ENCODE peak calls at places on chromosomes 5 and 9, in ten cellular contexts. One of them, this sample, is unnamed.

GRCh38 chr5:141512390-141513020 is 23.6 kb downstream of the PCDHGC5 start:
- DNase-seq in breast epithelium: peak
- DNase-seq in HCT116: peak
- DNase-seq in fibroblast of mammary gland: peak
- DNase-seq in brain microvascular endothelial cell: peak
- DNase-seq in tibial artery: peak
- DNase-seq in AG04450: no peak
- DNase-seq in adrenal gland: peak
- DNase-seq in heart right ventricle: peak
- DNase-seq in NB4: peak
- DNase-seq in this sample: peak

GRCh38 chr9:133944746-133945135 is 47.4 kb downstream of the VAV2 start:
- DNase-seq in breast epithelium: no peak
- DNase-seq in HCT116: no peak
- DNase-seq in fibroblast of mammary gland: peak
- DNase-seq in brain microvascular endothelial cell: peak
- DNase-seq in tibial artery: no peak
- DNase-seq in AG04450: no peak
- DNase-seq in adrenal gland: peak
- DNase-seq in heart right ventricle: no peak
- DNase-seq in NB4: no peak
- DNase-seq in this sample: no peak

GRCh38 chr9:38316166-38316765 is 76.2 kb upstream of the ALDH1B1 start:
- DNase-seq in breast epithelium: no peak
- DNase-seq in HCT116: no peak
- DNase-seq in fibroblast of mammary gland: no peak
- DNase-seq in brain microvascular endothelial cell: no peak
- DNase-seq in tibial artery: no peak
- DNase-seq in AG04450: no peak
- DNase-seq in adrenal gland: no peak
- DNase-seq in heart right ventricle: no peak
- DNase-seq in NB4: no peak
- DNase-seq in this sample: no peak

GRCh38 chr5:125835293-125836172 is 587.7 kb upstream of the GRAMD2B start:
- DNase-seq in breast epithelium: no peak
- DNase-seq in HCT116: peak
- DNase-seq in fibroblast of mammary gland: peak
- DNase-seq in brain microvascular endothelial cell: peak
- DNase-seq in tibial artery: no peak
- DNase-seq in AG04450: peak
- DNase-seq in adrenal gland: peak
- DNase-seq in heart right ventricle: peak
- DNase-seq in NB4: peak
- DNase-seq in this sample: no peak

GRCh38 chr5:147901555-147901954 is 4.8 kb downstream of the C5orf46 start:
- DNase-seq in breast epithelium: no peak
- DNase-seq in HCT116: no peak
- DNase-seq in fibroblast of mammary gland: peak
- DNase-seq in brain microvascular endothelial cell: peak
- DNase-seq in tibial artery: peak
- DNase-seq in AG04450: no peak
- DNase-seq in adrenal gland: no peak
- DNase-seq in heart right ventricle: no peak
- DNase-seq in NB4: no peak
- DNase-seq in this sample: peak

GRCh38 chr5:16673241-16673998 is 56.6 kb upstream of the RETREG1 start:
- DNase-seq in breast epithelium: no peak
- DNase-seq in HCT116: no peak
- DNase-seq in fibroblast of mammary gland: no peak
- DNase-seq in brain microvascular endothelial cell: no peak
- DNase-seq in tibial artery: no peak
- DNase-seq in AG04450: no peak
- DNase-seq in adrenal gland: no peak
- DNase-seq in heart right ventricle: no peak
- DNase-seq in NB4: no peak
- DNase-seq in this sample: no peak

GRCh38 chr9:70418822-70419545 is 4.5 kb upstream of the KLF9 start:
- DNase-seq in breast epithelium: peak
- DNase-seq in HCT116: peak
- DNase-seq in fibroblast of mammary gland: peak
- DNase-seq in brain microvascular endothelial cell: peak
- DNase-seq in tibial artery: peak
- DNase-seq in AG04450: peak
- DNase-seq in adrenal gland: peak
- DNase-seq in heart right ventricle: peak
- DNase-seq in NB4: peak
- DNase-seq in this sample: peak

GRCh38 chr5:97840643-97841042 is 657.6 kb upstream of the RIOK2 start:
- DNase-seq in breast epithelium: no peak
- DNase-seq in HCT116: no peak
- DNase-seq in fibroblast of mammary gland: peak
- DNase-seq in brain microvascular endothelial cell: peak
- DNase-seq in tibial artery: no peak
- DNase-seq in AG04450: no peak
- DNase-seq in adrenal gland: no peak
- DNase-seq in heart right ventricle: no peak
- DNase-seq in NB4: no peak
- DNase-seq in this sample: peak

GRCh38 chr5:180364306-180364856 is 11.2 kb upstream of the GFPT2 start:
- DNase-seq in breast epithelium: no peak
- DNase-seq in HCT116: no peak
- DNase-seq in fibroblast of mammary gland: no peak
- DNase-seq in brain microvascular endothelial cell: no peak
- DNase-seq in tibial artery: no peak
- DNase-seq in AG04450: no peak
- DNase-seq in adrenal gland: no peak
- DNase-seq in heart right ventricle: no peak
- DNase-seq in NB4: peak
- DNase-seq in this sample: no peak

GRCh38 chr9:18720691-18721090 is 246.7 kb downstream of the ADAMTSL1 start:
- DNase-seq in breast epithelium: no peak
- DNase-seq in HCT116: no peak
- DNase-seq in fibroblast of mammary gland: peak
- DNase-seq in brain microvascular endothelial cell: no peak
- DNase-seq in tibial artery: no peak
- DNase-seq in AG04450: no peak
- DNase-seq in adrenal gland: peak
- DNase-seq in heart right ventricle: no peak
- DNase-seq in NB4: no peak
- DNase-seq in this sample: peak

GRCh38 chr5:140608730-140609520 is 24.1 kb downstream of the CD14 start:
- DNase-seq in breast epithelium: no peak
- DNase-seq in HCT116: no peak
- DNase-seq in fibroblast of mammary gland: no peak
- DNase-seq in brain microvascular endothelial cell: no peak
- DNase-seq in tibial artery: no peak
- DNase-seq in AG04450: no peak
- DNase-seq in adrenal gland: peak
- DNase-seq in heart right ventricle: peak
- DNase-seq in NB4: peak
- DNase-seq in this sample: peak

GRCh38 chr9:129341197-129341990 is 163.3 kb upstream of the IER5L start:
- DNase-seq in breast epithelium: no peak
- DNase-seq in HCT116: no peak
- DNase-seq in fibroblast of mammary gland: no peak
- DNase-seq in brain microvascular endothelial cell: no peak
- DNase-seq in tibial artery: no peak
- DNase-seq in AG04450: no peak
- DNase-seq in adrenal gland: no peak
- DNase-seq in heart right ventricle: no peak
- DNase-seq in NB4: no peak
- DNase-seq in this sample: no peak

GRCh38 chr5:1492757-1493156 is 31.0 kb downstream of the LPCAT1 start:
- DNase-seq in breast epithelium: no peak
- DNase-seq in HCT116: no peak
- DNase-seq in fibroblast of mammary gland: no peak
- DNase-seq in brain microvascular endothelial cell: no peak
- DNase-seq in tibial artery: no peak
- DNase-seq in AG04450: no peak
- DNase-seq in adrenal gland: no peak
- DNase-seq in heart right ventricle: no peak
- DNase-seq in NB4: peak
- DNase-seq in this sample: no peak

GRCh38 chr5:137621861-137622823 is 113.7 kb downstream of the KLHL3 start:
- DNase-seq in breast epithelium: no peak
- DNase-seq in HCT116: no peak
- DNase-seq in fibroblast of mammary gland: peak
- DNase-seq in brain microvascular endothelial cell: peak
- DNase-seq in tibial artery: peak
- DNase-seq in AG04450: no peak
- DNase-seq in adrenal gland: peak
- DNase-seq in heart right ventricle: peak
- DNase-seq in NB4: no peak
- DNase-seq in this sample: peak
- H3K4me3 ChIP-seq in breast epithelium: no peak
- H3K4me3 ChIP-seq in HCT116: no peak
- H3K4me3 ChIP-seq in fibroblast of mammary gland: no peak
- H3K4me3 ChIP-seq in brain microvascular endothelial cell: no peak
- H3K4me3 ChIP-seq in tibial artery: no peak
- H3K4me3 ChIP-seq in AG04450: no peak
- H3K4me3 ChIP-seq in adrenal gland: no peak
- H3K4me3 ChIP-seq in heart right ventricle: no peak
- H3K4me3 ChIP-seq in NB4: no peak
- H3K4me3 ChIP-seq in this sample: no peak

DNA sequence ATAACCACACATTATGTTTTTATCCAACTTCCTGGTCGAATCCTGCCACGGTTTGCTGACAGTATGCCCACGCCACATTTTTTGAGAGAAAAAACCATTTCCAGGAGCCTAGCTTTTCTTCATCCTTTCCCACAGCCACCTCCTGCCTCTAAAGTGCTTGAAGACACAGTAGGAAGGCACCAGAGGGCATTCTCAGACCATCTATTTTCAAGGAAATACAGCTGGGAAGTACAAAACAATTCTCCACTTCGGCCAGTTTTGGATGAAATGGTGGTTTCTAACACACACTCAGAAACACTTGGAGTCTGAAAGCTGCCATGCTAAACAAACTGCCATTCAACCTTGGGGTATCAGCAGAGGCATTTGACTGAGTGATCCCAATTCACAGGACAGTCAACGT is 86.3 kb upstream of the RPS23 start:
- DNase-seq in breast epithelium: no peak
- DNase-seq in HCT116: no peak
- DNase-seq in fibroblast of mammary gland: peak
- DNase-seq in brain microvascular endothelial cell: peak
- DNase-seq in tibial artery: no peak
- DNase-seq in AG04450: no peak
- DNase-seq in adrenal gland: no peak
- DNase-seq in heart right ventricle: peak
- DNase-seq in NB4: no peak
- DNase-seq in this sample: peak
- TF ChIP-seq CTCF in breast epithelium: no peak
- TF ChIP-seq CTCF in HCT116: peak
- TF ChIP-seq CTCF in fibroblast of mammary gland: peak
- TF ChIP-seq CTCF in brain microvascular endothelial cell: peak
- TF ChIP-seq CTCF in tibial artery: peak
- TF ChIP-seq CTCF in AG04450: peak
- TF ChIP-seq CTCF in adrenal gland: peak
- TF ChIP-seq CTCF in heart right ventricle: peak
- TF ChIP-seq CTCF in NB4: no peak
- TF ChIP-seq CTCF in this sample: peak

GRCh38 chr5:150781706-150782614 is 3.4 kb downstream of the SMIM3 start:
- DNase-seq in breast epithelium: no peak
- DNase-seq in HCT116: no peak
- DNase-seq in fibroblast of mammary gland: peak
- DNase-seq in brain microvascular endothelial cell: peak
- DNase-seq in tibial artery: peak
- DNase-seq in AG04450: peak
- DNase-seq in adrenal gland: peak
- DNase-seq in heart right ventricle: peak
- DNase-seq in NB4: peak
- DNase-seq in this sample: peak
- H3K4me3 ChIP-seq in breast epithelium: peak
- H3K4me3 ChIP-seq in HCT116: no peak
- H3K4me3 ChIP-seq in fibroblast of mammary gland: peak
- H3K4me3 ChIP-seq in brain microvascular endothelial cell: peak
- H3K4me3 ChIP-seq in tibial artery: no peak
- H3K4me3 ChIP-seq in AG04450: peak
- H3K4me3 ChIP-seq in adrenal gland: no peak
- H3K4me3 ChIP-seq in heart right ventricle: peak
- H3K4me3 ChIP-seq in NB4: peak
- H3K4me3 ChIP-seq in this sample: peak

DNA sequence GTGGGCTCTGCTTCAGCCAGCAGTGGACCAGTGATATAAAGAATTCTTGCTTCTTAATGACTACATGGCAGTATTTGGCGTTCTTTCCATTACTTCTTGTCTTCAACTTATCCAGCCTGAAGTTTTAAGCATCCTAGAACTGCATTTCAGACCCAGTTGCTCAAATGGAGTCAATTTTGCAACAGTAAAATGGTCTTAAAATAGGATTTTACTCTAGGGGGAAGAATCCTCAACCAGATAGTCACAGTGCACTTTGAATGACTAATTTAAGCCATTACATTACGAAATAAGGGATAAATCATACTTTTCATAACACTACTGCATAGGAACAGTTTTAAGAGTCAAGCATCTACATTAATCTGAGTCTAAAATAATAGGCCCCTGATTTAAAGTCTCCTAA is 1.5 kb upstream of the SMARCA2 start:
- DNase-seq in breast epithelium: no peak
- DNase-seq in HCT116: no peak
- DNase-seq in fibroblast of mammary gland: peak
- DNase-seq in brain microvascular endothelial cell: no peak
- DNase-seq in tibial artery: no peak
- DNase-seq in AG04450: no peak
- DNase-seq in adrenal gland: no peak
- DNase-seq in heart right ventricle: no peak
- DNase-seq in NB4: peak
- DNase-seq in this sample: peak
- TF ChIP-seq CTCF in breast epithelium: no peak
- TF ChIP-seq CTCF in HCT116: no peak
- TF ChIP-seq CTCF in fibroblast of mammary gland: no peak
- TF ChIP-seq CTCF in brain microvascular endothelial cell: no peak
- TF ChIP-seq CTCF in tibial artery: peak
- TF ChIP-seq CTCF in AG04450: no peak
- TF ChIP-seq CTCF in adrenal gland: no peak
- TF ChIP-seq CTCF in heart right ventricle: no peak
- TF ChIP-seq CTCF in NB4: no peak
- TF ChIP-seq CTCF in this sample: no peak

DNA sequence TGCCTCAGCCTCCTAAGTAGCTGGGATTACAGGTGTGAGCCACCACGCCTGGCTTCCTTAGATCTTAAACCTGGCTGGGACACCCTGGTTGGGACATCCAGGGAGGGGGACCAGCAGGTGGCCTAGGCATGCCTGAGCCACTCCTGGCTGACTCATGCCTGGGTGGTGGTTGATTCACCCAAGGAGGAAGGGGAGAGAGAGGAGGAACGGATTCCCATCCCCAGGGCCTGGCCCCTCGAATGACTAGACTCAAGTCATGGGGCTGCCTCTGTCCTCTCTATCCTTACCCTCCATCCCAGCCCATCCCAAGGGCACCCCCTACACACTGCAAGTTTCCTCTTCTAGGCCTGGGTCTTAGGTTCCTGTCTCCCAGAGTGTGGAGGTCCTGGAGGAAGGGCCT is 12.7 kb downstream of the EEIG1 start:
- DNase-seq in breast epithelium: no peak
- DNase-seq in HCT116: peak
- DNase-seq in fibroblast of mammary gland: peak
- DNase-seq in brain microvascular endothelial cell: no peak
- DNase-seq in tibial artery: no peak
- DNase-seq in AG04450: no peak
- DNase-seq in adrenal gland: peak
- DNase-seq in heart right ventricle: no peak
- DNase-seq in NB4: peak
- DNase-seq in this sample: peak
- H3K4me3 ChIP-seq in breast epithelium: no peak
- H3K4me3 ChIP-seq in HCT116: peak
- H3K4me3 ChIP-seq in fibroblast of mammary gland: no peak
- H3K4me3 ChIP-seq in brain microvascular endothelial cell: no peak
- H3K4me3 ChIP-seq in tibial artery: no peak
- H3K4me3 ChIP-seq in AG04450: no peak
- H3K4me3 ChIP-seq in adrenal gland: no peak
- H3K4me3 ChIP-seq in heart right ventricle: no peak
- H3K4me3 ChIP-seq in NB4: no peak
- H3K4me3 ChIP-seq in this sample: no peak